ENCODE peak calls at places on chromosomes 7 and 10, in five cellular contexts. S is kidney, Y is MM.1S, P is mammary epithelial cell, U is HCT116. A is an unnamed sample.

GRCh38 chr7:134448359-134449229 is 10.3 kb downstream of the AKR1B1 start:
- DNase-seq in S (no peak), P (peak), U (peak), Y (no peak), A (no peak)

GRCh38 chr10:92284112-92284704 is 6.7 kb downstream of the CPEB3 start:
- DNase-seq in Y (peak), U (no peak), P (no peak), S (no peak), A (no peak)

GRCh38 chr10:132294561-132295320 is 13.0 kb downstream of the STK32C start:
- DNase-seq in Y (no peak), P (no peak), U (no peak), S (peak), A (no peak)

GRCh38 chr10:34091796-34092195 is 723.3 kb downstream of the PARD3 start:
- DNase-seq in U (no peak), Y (no peak), S (no peak), P (no peak), A (no peak)

GRCh38 chr7:157519798-157520244 is 183.0 kb downstream of the DNAJB6 start:
- DNase-seq in Y (no peak), S (no peak), U (no peak), P (no peak), A (no peak)

GRCh38 chr7:87628780-87629569 is 777 bp downstream of the RUNDC3B start:
- DNase-seq in S (peak), Y (peak), U (peak), P (peak), A (peak)

GRCh38 chr7:47327698-47328391 is 254.1 kb downstream of the TNS3 start:
- DNase-seq in S (peak), U (no peak), Y (no peak), P (peak), A (peak)

GRCh38 chr10:47260505-47261111 is 39.4 kb upstream of the GDF10 start:
- DNase-seq in Y (no peak), P (no peak), S (no peak), U (no peak), A (no peak)

GRCh38 chr7:129843982-129844840 is 108.5 kb downstream of the UBE2H start:
- DNase-seq in P (no peak), Y (no peak), S (no peak), U (no peak), A (no peak)

GRCh38 chr10:120953897-120954296 is 102.7 kb downstream of the WDR11 start:
- DNase-seq in Y (no peak), S (no peak), P (peak), U (no peak), A (no peak)

GRCh38 chr10:78359641-78360091 is 326.0 kb downstream of the RPS24 start:
- DNase-seq in P (no peak), U (no peak), S (peak), Y (no peak), A (no peak)

GRCh38 chr7:71846160-71846559 is 566.0 kb downstream of the CALN1 start:
- DNase-seq in S (no peak), U (no peak), P (no peak), Y (no peak), A (no peak)

GRCh38 chr10:100174699-100175677 is 10.8 kb downstream of the ERLIN1 start:
- DNase-seq in P (no peak), S (no peak), U (no peak), Y (no peak), A (no peak)

GRCh38 chr10:61452655-61453641 is at the start of gene TMEM26:
- DNase-seq in P (no peak), U (no peak), S (peak), Y (no peak), A (peak)

GRCh38 chr10:72503241-72503640 is 122.6 kb downstream of the MICU1 start:
- DNase-seq in P (no peak), S (no peak), Y (no peak), U (no peak), A (no peak)

GRCh38 chr7:78019457-78020130 is 221.0 kb downstream of the PHTF2 start:
- DNase-seq in S (peak), P (peak), U (peak), Y (no peak), A (peak)

GRCh38 chr7:78020874-78021249 is 222.3 kb downstream of the PHTF2 start:
- DNase-seq in S (no peak), Y (no peak), P (no peak), U (no peak), A (no peak)

GRCh38 chr7:78018541-78019456 is 220.2 kb downstream of the PHTF2 start:
- DNase-seq in S (peak), Y (no peak), P (no peak), U (no peak), A (peak)

GRCh38 chr7:78022165-78022564 is 223.6 kb downstream of the PHTF2 start:
- DNase-seq in Y (no peak), P (no peak), U (no peak), S (no peak), A (no peak)

GRCh38 chr7:78020131-78020873 is 221.7 kb downstream of the PHTF2 start:
- DNase-seq in S (no peak), Y (peak), U (peak), P (peak), A (peak)
- H3K9ac ChIP-seq in S (no peak), Y (no peak), U (peak), P (no peak), A (peak)

DNA sequence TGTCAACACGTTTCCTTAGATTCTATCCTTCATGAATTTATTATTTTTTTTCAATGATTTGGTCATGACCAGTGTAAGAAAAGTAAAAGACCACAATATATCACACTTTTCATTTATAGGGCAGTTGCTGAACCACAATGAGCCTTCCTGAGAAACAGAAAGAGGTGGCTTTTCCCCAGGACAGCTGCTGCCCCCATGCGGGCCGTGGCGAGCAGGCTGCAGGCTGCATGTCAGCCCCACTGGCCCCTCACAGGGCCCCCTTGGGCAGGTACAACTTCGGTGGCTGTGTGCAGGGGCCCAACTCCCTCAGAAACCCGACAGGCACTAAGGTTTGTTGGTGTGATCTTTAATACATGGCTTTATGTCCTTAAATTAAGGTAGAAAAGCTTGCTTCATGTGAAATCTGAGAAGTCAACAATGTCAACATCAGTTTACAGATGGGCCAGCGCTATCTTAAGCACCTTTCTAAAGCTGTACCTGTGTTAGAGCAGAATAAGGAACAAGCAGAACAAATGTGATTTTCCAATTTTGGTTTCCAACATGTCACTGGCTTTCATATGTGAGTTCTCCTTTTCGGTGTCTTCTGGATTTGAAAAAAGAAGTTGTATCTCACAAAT is 10.6 kb downstream of the BEND7 start:
- DNase-seq in U (no peak), Y (no peak), S (no peak), P (no peak), A (no peak)
- TF ChIP-seq CTCF in U (no peak), Y (peak), S (no peak), P (peak), A (no peak)

GRCh38 chr10:119190954-119191619 is 12.5 kb upstream of the PRDX3 start:
- DNase-seq in Y (no peak), U (no peak), P (no peak), S (no peak), A (no peak)
- H3K9ac ChIP-seq in Y (no peak), U (peak), P (no peak), S (no peak), A (no peak)

DNA sequence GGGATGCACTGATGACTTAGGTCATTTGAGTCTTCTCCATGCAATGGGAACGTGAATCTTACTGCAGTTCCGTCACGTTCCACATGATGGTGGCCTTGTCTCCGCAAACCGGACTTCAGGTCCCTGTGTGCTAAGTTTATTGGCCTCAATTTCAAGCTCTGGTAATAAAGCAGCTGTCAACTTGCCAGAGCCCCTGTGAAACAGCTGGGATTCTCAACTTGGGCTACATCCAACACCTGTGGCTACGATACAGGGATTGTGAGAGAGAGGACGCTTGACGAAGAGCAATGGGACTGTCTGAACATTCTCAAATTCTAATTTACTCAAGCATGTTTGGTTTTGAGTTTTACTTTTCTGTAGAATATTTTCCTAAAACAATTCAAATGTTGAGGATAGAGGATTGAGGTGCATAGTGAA is 174.2 kb downstream of the PTN start:
- DNase-seq in U (no peak), P (peak), Y (peak), S (no peak), A (peak)
- TF ChIP-seq CTCF in U (peak), P (peak), Y (peak), S (peak), A (peak)

GRCh38 chr7:116271161-116271979 is 61.0 kb downstream of the TES start:
- DNase-seq in P (no peak), U (no peak), Y (no peak), S (no peak), A (no peak)
- H3K9ac ChIP-seq in P (peak), U (peak), Y (no peak), S (no peak), A (no peak)

GRCh38 chr7:44132039-44132438 is 8.7 kb upstream of the POLD2 start:
- DNase-seq in P (no peak), U (no peak), Y (no peak), S (peak), A (no peak)

GRCh38 chr7:44128721-44129582 is 5.6 kb upstream of the POLD2 start:
- DNase-seq in Y (no peak), P (no peak), U (no peak), S (peak), A (no peak)

GRCh38 chr7:44134943-44135628 is 6.0 kb downstream of the MYL7 start:
- DNase-seq in U (no peak), Y (no peak), P (no peak), S (peak), A (no peak)

GRCh38 chr7:44133295-44133694 is 7.8 kb downstream of the MYL7 start:
- DNase-seq in P (no peak), Y (no peak), U (no peak), S (peak), A (no peak)

GRCh38 chr7:44131173-44132009 is 8.0 kb upstream of the POLD2 start:
- DNase-seq in P (peak), S (peak), Y (peak), U (no peak), A (no peak)
- TF ChIP-seq CTCF in P (peak), S (no peak), Y (peak), U (peak), A (no peak)

GRCh38 chr10:1374901-1375804 is 319.0 kb downstream of the WDR37 start:
- DNase-seq in S (no peak), U (no peak), P (no peak), Y (no peak), A (peak)
- H3K9ac ChIP-seq in S (no peak), U (no peak), P (no peak), Y (no peak), A (no peak)

DNA sequence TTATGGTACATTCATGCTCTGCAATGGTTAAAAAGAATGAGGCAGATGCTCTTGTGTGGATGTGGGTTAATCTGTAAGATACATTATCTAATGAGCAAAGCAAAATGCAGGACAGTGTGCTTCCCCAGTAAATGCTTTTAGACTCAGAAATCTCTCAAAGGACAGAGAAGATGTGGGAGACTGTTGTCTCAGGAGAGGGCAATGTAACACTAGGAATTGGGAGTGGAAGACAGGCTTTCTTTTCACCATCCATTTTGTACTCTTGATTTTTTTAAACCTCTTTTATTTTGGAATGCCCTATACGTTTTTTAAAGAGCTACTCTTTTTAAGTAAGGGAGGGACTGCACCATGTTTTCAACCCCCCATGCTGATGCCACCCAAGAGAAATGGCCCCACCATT is 77.5 kb upstream of the ADAM12 start:
- DNase-seq in S (no peak), U (no peak), Y (no peak), P (no peak), A (no peak)
- TF ChIP-seq CTCF in S (no peak), U (no peak), Y (no peak), P (no peak), A (no peak)

GRCh38 chr7:21429021-21429420 is 1.1 kb downstream of the SP4 start:
- DNase-seq in U (no peak), Y (no peak), S (no peak), P (no peak), A (no peak)
- H3K9ac ChIP-seq in U (peak), Y (peak), S (peak), P (no peak), A (no peak)

GRCh38 chr10:103895458-103896186 is 22.4 kb downstream of the STN1 start:
- DNase-seq in Y (no peak), P (peak), U (peak), S (no peak), A (no peak)

GRCh38 chr10:103896225-103896624 is 21.8 kb downstream of the STN1 start:
- DNase-seq in P (no peak), S (no peak), Y (no peak), U (peak), A (no peak)

GRCh38 chr10:103901299-103901698 is 16.7 kb downstream of the STN1 start:
- DNase-seq in Y (no peak), U (no peak), S (no peak), P (no peak), A (peak)

GRCh38 chr10:103894454-103894853 is 23.5 kb downstream of the STN1 start:
- DNase-seq in S (no peak), U (no peak), P (peak), Y (peak), A (peak)

GRCh38 chr10:103897241-103897774 is 20.7 kb downstream of the STN1 start:
- DNase-seq in P (no peak), U (no peak), S (no peak), Y (no peak), A (no peak)
- TF ChIP-seq CTCF in P (no peak), U (no peak), S (no peak), Y (no peak), A (no peak)